ENCODE peak calls at places on chromosomes 13 and 19, in four cellular contexts. One of them, this sample, is unnamed.

GRCh38 chr13:35723820-35724219 is 247.3 kb upstream of the MAB21L1 start:
- DNase-seq in right lobe of liver: no peak
- DNase-seq in testis: peak
- DNase-seq in psoas muscle: no peak
- DNase-seq in this sample: no peak

GRCh38 chr13:24039621-24040475 is 120.7 kb upstream of the SPATA13 start:
- DNase-seq in right lobe of liver: no peak
- DNase-seq in testis: no peak
- DNase-seq in psoas muscle: no peak
- DNase-seq in this sample: peak

GRCh38 chr19:42343344-42344110 is 18.1 kb downstream of the MEGF8 start:
- DNase-seq in right lobe of liver: no peak
- DNase-seq in testis: no peak
- DNase-seq in psoas muscle: no peak
- DNase-seq in this sample: no peak

GRCh38 chr13:110486061-110486780 is 75.3 kb downstream of the RAB20 start:
- DNase-seq in right lobe of liver: no peak
- DNase-seq in testis: no peak
- DNase-seq in psoas muscle: no peak
- DNase-seq in this sample: no peak

GRCh38 chr19:2949939-2950285 is 5.1 kb upstream of the ZNF77 start:
- DNase-seq in right lobe of liver: no peak
- DNase-seq in testis: no peak
- DNase-seq in psoas muscle: peak
- DNase-seq in this sample: no peak

GRCh38 chr19:50328257-50329145 is 676 bp downstream of the KCNC3 start:
- DNase-seq in right lobe of liver: peak
- DNase-seq in testis: no peak
- DNase-seq in psoas muscle: no peak
- DNase-seq in this sample: no peak

GRCh38 chr13:85538957-85539356 is 260.3 kb downstream of the SLITRK6 start:
- DNase-seq in right lobe of liver: no peak
- DNase-seq in testis: no peak
- DNase-seq in psoas muscle: no peak
- DNase-seq in this sample: no peak

GRCh38 chr13:30134578-30134977 is 172.8 kb downstream of the KATNAL1 start:
- DNase-seq in right lobe of liver: no peak
- DNase-seq in testis: no peak
- DNase-seq in psoas muscle: no peak
- DNase-seq in this sample: no peak

GRCh38 chr13:27607125-27607524 is 13.2 kb downstream of the LNX2 start:
- DNase-seq in right lobe of liver: no peak
- DNase-seq in testis: no peak
- DNase-seq in psoas muscle: no peak
- DNase-seq in this sample: no peak

GRCh38 chr19:42099336-42099925 is 23.5 kb downstream of the ZNF574 start:
- DNase-seq in right lobe of liver: no peak
- DNase-seq in testis: no peak
- DNase-seq in psoas muscle: no peak
- DNase-seq in this sample: no peak

GRCh38 chr13:74443623-74444022 is 309.4 kb upstream of the KLF12 start:
- DNase-seq in right lobe of liver: no peak
- DNase-seq in testis: no peak
- DNase-seq in psoas muscle: no peak
- DNase-seq in this sample: no peak

GRCh38 chr13:101231751-101232428 is 184.4 kb downstream of the NALCN start:
- DNase-seq in right lobe of liver: no peak
- DNase-seq in testis: no peak
- DNase-seq in psoas muscle: no peak
- DNase-seq in this sample: no peak

GRCh38 chr19:53008061-53008778 is 5.5 kb upstream of the ERVV-1 start:
- DNase-seq in right lobe of liver: no peak
- DNase-seq in testis: no peak
- DNase-seq in psoas muscle: no peak
- DNase-seq in this sample: no peak

GRCh38 chr13:114097504-114097892 is 34.9 kb downstream of the RASA3 start:
- DNase-seq in right lobe of liver: peak
- DNase-seq in testis: no peak
- DNase-seq in psoas muscle: no peak
- DNase-seq in this sample: no peak

GRCh38 chr19:18832331-18833140 is 777 bp downstream of the UPF1 start:
- DNase-seq in right lobe of liver: peak
- DNase-seq in testis: peak
- DNase-seq in psoas muscle: no peak
- DNase-seq in this sample: no peak

GRCh38 chr13:94339116-94339687 is 140.3 kb downstream of the DCT start:
- DNase-seq in right lobe of liver: no peak
- DNase-seq in testis: no peak
- DNase-seq in psoas muscle: no peak
- DNase-seq in this sample: no peak

GRCh38 chr19:4801085-4801619 is 9.6 kb downstream of the FEM1A start:
- DNase-seq in right lobe of liver: no peak
- DNase-seq in testis: no peak
- DNase-seq in psoas muscle: no peak
- DNase-seq in this sample: no peak

GRCh38 chr13:72457151-72457550 is 270.3 kb downstream of the MZT1 start:
- DNase-seq in right lobe of liver: no peak
- DNase-seq in testis: no peak
- DNase-seq in psoas muscle: no peak
- DNase-seq in this sample: no peak

GRCh38 chr19:21434516-21434915 is 37.6 kb downstream of the ZNF493 start:
- DNase-seq in right lobe of liver: no peak
- DNase-seq in testis: no peak
- DNase-seq in psoas muscle: no peak
- DNase-seq in this sample: no peak

GRCh38 chr19:55156202-55157063 is 1.1 kb downstream of the TNNI3 start:
- DNase-seq in right lobe of liver: no peak
- DNase-seq in testis: peak
- DNase-seq in psoas muscle: peak
- DNase-seq in this sample: no peak

GRCh38 chr19:28049875-28050274 is 1163.1 kb downstream of the UQCRFS1 start:
- DNase-seq in right lobe of liver: no peak
- DNase-seq in testis: no peak
- DNase-seq in psoas muscle: no peak
- DNase-seq in this sample: no peak

GRCh38 chr19:4717191-4717965 is 6.3 kb downstream of the DPP9 start:
- DNase-seq in right lobe of liver: no peak
- DNase-seq in testis: no peak
- DNase-seq in psoas muscle: no peak
- DNase-seq in this sample: no peak

GRCh38 chr13:44026194-44026593 is 146.5 kb downstream of the LACC1 start:
- DNase-seq in right lobe of liver: no peak
- DNase-seq in testis: no peak
- DNase-seq in psoas muscle: no peak
- DNase-seq in this sample: no peak

GRCh38 chr19:9673912-9674668 is 810 bp downstream of the ZNF562 start:
- DNase-seq in right lobe of liver: no peak
- DNase-seq in testis: no peak
- DNase-seq in psoas muscle: no peak
- DNase-seq in this sample: no peak

GRCh38 chr13:50509167-50509566 is 334.3 kb downstream of the DLEU7 start:
- DNase-seq in right lobe of liver: no peak
- DNase-seq in testis: no peak
- DNase-seq in psoas muscle: no peak
- DNase-seq in this sample: no peak

GRCh38 chr19:29662604-29663404 is 2.5 kb upstream of the PLEKHF1 start:
- DNase-seq in right lobe of liver: peak
- DNase-seq in testis: peak
- DNase-seq in psoas muscle: peak
- DNase-seq in this sample: no peak

GRCh38 chr19:30391554-30392551 is 19.7 kb downstream of the ZNF536 start:
- DNase-seq in right lobe of liver: no peak
- DNase-seq in testis: no peak
- DNase-seq in psoas muscle: no peak
- DNase-seq in this sample: no peak

GRCh38 chr13:98791611-98792010 is 39.1 kb upstream of the SLC15A1 start:
- DNase-seq in right lobe of liver: no peak
- DNase-seq in testis: no peak
- DNase-seq in psoas muscle: no peak
- DNase-seq in this sample: no peak

GRCh38 chr19:16340092-16340491 is 15.5 kb downstream of the KLF2 start:
- DNase-seq in right lobe of liver: no peak
- DNase-seq in testis: no peak
- DNase-seq in psoas muscle: no peak
- DNase-seq in this sample: no peak

GRCh38 chr13:47903836-47904235 is 97.2 kb downstream of the SUCLA2 start:
- DNase-seq in right lobe of liver: no peak
- DNase-seq in testis: no peak
- DNase-seq in psoas muscle: no peak
- DNase-seq in this sample: no peak

GRCh38 chr13:92967923-92968322 is 258.7 kb upstream of the GPC6 start:
- DNase-seq in right lobe of liver: no peak
- DNase-seq in testis: no peak
- DNase-seq in psoas muscle: no peak
- DNase-seq in this sample: no peak

DNA sequence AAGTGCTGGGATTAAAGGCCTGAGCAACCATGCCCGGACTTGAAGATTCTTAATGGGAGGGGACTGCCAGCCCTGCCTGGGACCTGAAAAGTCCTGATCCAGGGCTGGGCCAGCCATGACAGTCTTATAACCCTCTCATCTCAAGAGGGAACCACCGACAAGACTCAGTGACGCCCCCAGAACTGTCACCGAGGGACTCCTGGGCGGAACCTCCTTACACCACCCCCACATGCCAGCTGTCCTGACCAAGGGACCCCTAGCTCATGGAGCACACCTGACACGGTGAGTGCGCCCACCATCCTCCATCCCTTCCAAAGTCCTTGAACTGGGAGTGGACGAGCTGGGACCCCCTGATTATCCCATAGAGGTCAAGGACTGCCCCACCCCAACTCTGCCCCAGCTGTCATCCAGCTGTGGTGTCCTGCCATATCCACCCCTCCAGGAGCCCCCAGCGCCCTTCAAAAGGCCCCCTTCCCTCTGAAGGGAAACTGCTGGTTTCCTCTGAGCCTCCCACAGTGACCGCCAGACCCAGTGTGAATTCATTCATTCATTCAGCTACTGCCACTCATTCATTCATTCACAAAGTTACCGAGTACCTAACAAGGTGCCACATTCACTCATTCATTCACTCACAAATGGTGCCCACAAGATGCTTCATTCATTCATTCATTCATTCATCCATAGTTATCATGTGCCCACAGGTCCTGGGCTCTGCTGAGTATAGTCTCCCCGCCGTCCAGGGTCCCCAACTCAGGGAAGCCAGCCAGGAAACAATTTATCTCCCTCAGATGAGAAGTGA is 3.7 kb downstream of the NDUFA11 start:
- DNase-seq in right lobe of liver: no peak
- DNase-seq in testis: no peak
- DNase-seq in psoas muscle: no peak
- DNase-seq in this sample: no peak
- H3K27ac ChIP-seq in right lobe of liver: no peak
- H3K27ac ChIP-seq in testis: no peak
- H3K27ac ChIP-seq in psoas muscle: no peak
- H3K27ac ChIP-seq in this sample: no peak

GRCh38 chr19:34979819-34980640 is 16.0 kb upstream of the ZNF792 start:
- DNase-seq in right lobe of liver: no peak
- DNase-seq in testis: no peak
- DNase-seq in psoas muscle: peak
- DNase-seq in this sample: no peak

GRCh38 chr19:34984287-34984686 is 15.8 kb upstream of the GRAMD1A start:
- DNase-seq in right lobe of liver: no peak
- DNase-seq in testis: no peak
- DNase-seq in psoas muscle: no peak
- DNase-seq in this sample: no peak

GRCh38 chr19:34982275-34982674 is 17.8 kb upstream of the GRAMD1A start:
- DNase-seq in right lobe of liver: no peak
- DNase-seq in testis: no peak
- DNase-seq in psoas muscle: no peak
- DNase-seq in this sample: no peak

GRCh38 chr19:34985249-34986022 is 14.7 kb upstream of the GRAMD1A start:
- DNase-seq in right lobe of liver: peak
- DNase-seq in testis: no peak
- DNase-seq in psoas muscle: peak
- DNase-seq in this sample: no peak

DNA sequence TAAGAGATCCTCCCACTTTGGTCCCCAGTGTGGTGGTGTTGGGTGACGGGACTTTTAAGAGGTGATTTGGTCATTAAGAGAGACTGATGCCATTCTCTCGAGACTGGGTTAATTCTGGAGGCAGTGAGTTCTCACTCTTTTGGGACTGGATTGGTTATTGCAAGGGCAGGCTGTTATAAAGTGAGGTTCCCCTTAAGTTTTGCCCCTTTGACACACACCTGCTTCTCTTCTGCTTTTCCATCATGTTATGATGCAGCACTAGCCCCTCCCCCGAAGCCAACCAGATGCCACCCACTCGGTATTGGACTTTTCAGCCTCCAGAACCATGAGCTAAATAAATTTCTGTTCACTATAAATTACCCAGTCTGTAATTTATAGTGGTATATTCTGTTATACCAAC is 16.3 kb upstream of the GRAMD1A start:
- DNase-seq in right lobe of liver: no peak
- DNase-seq in testis: no peak
- DNase-seq in psoas muscle: peak
- DNase-seq in this sample: no peak
- H3K27ac ChIP-seq in right lobe of liver: no peak
- H3K27ac ChIP-seq in testis: no peak
- H3K27ac ChIP-seq in psoas muscle: no peak
- H3K27ac ChIP-seq in this sample: no peak

GRCh38 chr13:91020635-91021034 is 326.9 kb upstream of the MIR17HG start:
- DNase-seq in right lobe of liver: no peak
- DNase-seq in testis: no peak
- DNase-seq in psoas muscle: no peak
- DNase-seq in this sample: no peak

GRCh38 chr13:91017669-91018053 is 329.8 kb upstream of the MIR17HG start:
- DNase-seq in right lobe of liver: no peak
- DNase-seq in testis: no peak
- DNase-seq in psoas muscle: no peak
- DNase-seq in this sample: no peak

GRCh38 chr13:91017031-91017668 is 330.3 kb upstream of the MIR17HG start:
- DNase-seq in right lobe of liver: no peak
- DNase-seq in testis: peak
- DNase-seq in psoas muscle: no peak
- DNase-seq in this sample: peak

DNA sequence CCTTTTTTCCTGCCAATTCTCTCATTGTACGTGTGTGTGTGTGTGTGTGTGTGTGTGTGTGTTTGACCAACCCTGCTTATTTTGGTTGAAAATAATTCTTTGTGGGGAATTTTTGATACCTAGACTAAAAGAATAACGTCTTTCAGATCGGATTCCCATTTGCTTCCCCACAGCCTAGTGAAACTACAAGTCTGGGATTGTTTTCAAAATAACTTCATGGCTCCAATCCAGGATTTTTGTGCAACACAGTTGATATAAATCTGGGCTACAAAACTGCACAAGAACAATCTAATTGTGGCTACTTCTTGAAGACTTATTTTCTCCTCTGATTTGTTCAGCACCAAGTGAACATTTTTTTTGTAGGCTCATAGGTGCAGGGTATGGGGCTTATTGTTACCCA is 332.8 kb upstream of the MIR17HG start:
- DNase-seq in right lobe of liver: no peak
- DNase-seq in testis: no peak
- DNase-seq in psoas muscle: no peak
- DNase-seq in this sample: no peak
- H3K27ac ChIP-seq in right lobe of liver: no peak
- H3K27ac ChIP-seq in testis: no peak
- H3K27ac ChIP-seq in psoas muscle: no peak
- H3K27ac ChIP-seq in this sample: no peak

GRCh38 chr19:17747205-17748098 is 3.8 kb upstream of the FCHO1 start:
- DNase-seq in right lobe of liver: peak
- DNase-seq in testis: peak
- DNase-seq in psoas muscle: peak
- DNase-seq in this sample: peak
- H3K27ac ChIP-seq in right lobe of liver: no peak
- H3K27ac ChIP-seq in testis: no peak
- H3K27ac ChIP-seq in psoas muscle: no peak
- H3K27ac ChIP-seq in this sample: peak

This sample was measured in substantia nigra.